ENCODE peak calls at places on chromosomes 11 and 22, in ten cellular contexts. E is fibroblast of pulmonary artery, J is vagina, O is ascending aorta, S is foreskin fibroblast, Z is bronchial epithelial cell, M is GM23338, I is AG04450, B is tibial artery, Q is epithelial cell of esophagus. N is an unnamed sample.

GRCh38 chr11:117824571-117825537 is at the start of gene FXYD2:
- DNase-seq in E (peak), J (no peak), O (peak), S (no peak), Z (peak), M (no peak), I (no peak), B (peak), Q (peak), N (peak)

GRCh38 chr11:25860677-25861445 is 471.1 kb upstream of the ANO3 start:
- DNase-seq in E (peak), J (no peak), O (no peak), S (no peak), Z (peak), M (no peak), I (peak), B (no peak), Q (no peak), N (peak)

GRCh38 chr11:78078218-78079167 is 1.2 kb downstream of the NDUFC2 start:
- DNase-seq in E (no peak), J (no peak), O (no peak), S (no peak), Z (no peak), M (peak), I (no peak), B (no peak), Q (no peak), N (peak)

GRCh38 chr11:60377737-60378136 is 595 bp upstream of the MS4A7 start:
- DNase-seq in E (no peak), J (no peak), O (peak), S (no peak), Z (no peak), M (no peak), I (no peak), B (peak), Q (no peak), N (no peak)

GRCh38 chr11:115623021-115623451 is 118.8 kb upstream of the CADM1 start:
- DNase-seq in E (peak), J (no peak), O (peak), S (peak), Z (peak), M (no peak), I (peak), B (peak), Q (peak), N (peak)

GRCh38 chr11:43825217-43825816 is 55.3 kb upstream of the ALKBH3 start:
- DNase-seq in E (peak), J (no peak), O (no peak), S (no peak), Z (peak), M (peak), I (no peak), B (no peak), Q (peak), N (peak)

GRCh38 chr11:76455331-76455730 is 10.5 kb downstream of the EMSY start:
- DNase-seq in E (peak), J (no peak), O (no peak), S (no peak), Z (no peak), M (peak), I (no peak), B (no peak), Q (no peak), N (no peak)

GRCh38 chr11:125517116-125517804 is 21.2 kb upstream of the FEZ1 start:
- DNase-seq in E (peak), J (no peak), O (no peak), S (peak), Z (no peak), M (peak), I (peak), B (no peak), Q (no peak), N (peak)

GRCh38 chr11:45927684-45928413 is 5.4 kb downstream of the LARGE2 start:
- DNase-seq in E (no peak), J (no peak), O (no peak), S (no peak), Z (no peak), M (no peak), I (no peak), B (peak), Q (no peak), N (no peak)

GRCh38 chr11:2860636-2861035 is 24.9 kb downstream of the CDKN1C start:
- DNase-seq in E (peak), J (no peak), O (no peak), S (no peak), Z (no peak), M (no peak), I (no peak), B (no peak), Q (peak), N (peak)

GRCh38 chr11:67640021-67640757 is 626 bp upstream of the TBX10 start:
- DNase-seq in E (peak), J (no peak), O (no peak), S (peak), Z (peak), M (peak), I (no peak), B (no peak), Q (peak), N (peak)

GRCh38 chr11:102061276-102061675 is 14.0 kb downstream of the CFAP300 start:
- DNase-seq in E (peak), J (no peak), O (no peak), S (no peak), Z (no peak), M (peak), I (no peak), B (no peak), Q (peak), N (peak)

GRCh38 chr11:66100272-66101037 is 30.4 kb downstream of the PACS1 start:
- DNase-seq in E (peak), J (no peak), O (no peak), S (no peak), Z (peak), M (peak), I (no peak), B (peak), Q (peak), N (no peak)

GRCh38 chr11:73376803-73377629 is 817 bp downstream of the RELT start:
- DNase-seq in E (peak), J (no peak), O (peak), S (peak), Z (peak), M (peak), I (no peak), B (peak), Q (peak), N (peak)

GRCh38 chr11:29780756-29781155 is 236.1 kb downstream of the KCNA4 start:
- DNase-seq in E (no peak), J (no peak), O (no peak), S (no peak), Z (no peak), M (peak), I (no peak), B (no peak), Q (no peak), N (no peak)

GRCh38 chr11:534592-535518 is 521 bp downstream of the HRAS start:
- DNase-seq in E (no peak), J (no peak), O (no peak), S (no peak), Z (peak), M (peak), I (no peak), B (peak), Q (peak), N (peak)

GRCh38 chr11:20032577-20033265 is 127.6 kb downstream of the DBX1 start:
- DNase-seq in E (no peak), J (no peak), O (no peak), S (no peak), Z (peak), M (no peak), I (no peak), B (no peak), Q (peak), N (no peak)

GRCh38 chr11:116284930-116285329 is 487.9 kb downstream of the BUD13 start:
- DNase-seq in E (no peak), J (no peak), O (no peak), S (no peak), Z (no peak), M (no peak), I (no peak), B (no peak), Q (no peak), N (no peak)

GRCh38 chr22:21920341-21921183 is 32.1 kb downstream of the PPM1F start:
- DNase-seq in E (no peak), J (no peak), O (no peak), S (no peak), Z (no peak), M (no peak), I (no peak), B (no peak), Q (peak), N (no peak)

GRCh38 chr11:115135936-115136335 is 368.3 kb downstream of the CADM1 start:
- DNase-seq in E (no peak), J (no peak), O (no peak), S (no peak), Z (no peak), M (no peak), I (no peak), B (no peak), Q (no peak), N (no peak)

GRCh38 chr22:19679476-19680099 is 34.7 kb upstream of the SEPTIN5 start:
- DNase-seq in E (no peak), J (no peak), O (peak), S (no peak), Z (peak), M (peak), I (no peak), B (no peak), Q (peak), N (peak)

GRCh38 chr11:34432822-34433221 is 5.9 kb upstream of the CAT start:
- DNase-seq in E (no peak), J (no peak), O (no peak), S (no peak), Z (no peak), M (no peak), I (no peak), B (no peak), Q (no peak), N (no peak)

GRCh38 chr22:36846271-36846670 is 14.5 kb upstream of the NCF4 start:
- DNase-seq in E (no peak), J (no peak), O (no peak), S (no peak), Z (no peak), M (no peak), I (no peak), B (no peak), Q (no peak), N (no peak)

GRCh38 chr11:124900464-124900863 is 2.8 kb upstream of the ROBO4 start:
- DNase-seq in E (peak), J (peak), O (peak), S (peak), Z (peak), M (no peak), I (peak), B (no peak), Q (peak), N (peak)

GRCh38 chr22:19105867-19106802 is 16.1 kb downstream of the DGCR2 start:
- DNase-seq in E (no peak), J (no peak), O (no peak), S (no peak), Z (no peak), M (peak), I (no peak), B (peak), Q (no peak), N (no peak)

GRCh38 chr11:97617031-97617430 is 1227.2 kb downstream of the JRKL start:
- DNase-seq in E (no peak), J (no peak), O (no peak), S (no peak), Z (no peak), M (no peak), I (no peak), B (no peak), Q (no peak), N (no peak)

GRCh38 chr11:123137496-123138270 is 57.4 kb downstream of the CLMP start:
- DNase-seq in E (peak), J (no peak), O (peak), S (peak), Z (no peak), M (peak), I (no peak), B (peak), Q (no peak), N (peak)

GRCh38 chr11:1040428-1041148 is 4.1 kb upstream of the MUC6 start:
- DNase-seq in E (peak), J (no peak), O (no peak), S (no peak), Z (no peak), M (no peak), I (no peak), B (no peak), Q (no peak), N (peak)

GRCh38 chr11:123483058-123483457 is 53.0 kb downstream of the GRAMD1B start:
- DNase-seq in E (peak), J (no peak), O (no peak), S (no peak), Z (peak), M (no peak), I (no peak), B (no peak), Q (peak), N (no peak)

GRCh38 chr11:32002311-32002710 is 88.6 kb upstream of the RCN1 start:
- DNase-seq in E (no peak), J (no peak), O (no peak), S (no peak), Z (no peak), M (no peak), I (no peak), B (no peak), Q (no peak), N (no peak)

GRCh38 chr11:112265659-112266409 is 5.2 kb upstream of the PLET1 start:
- DNase-seq in E (no peak), J (no peak), O (no peak), S (no peak), Z (peak), M (no peak), I (no peak), B (no peak), Q (peak), N (peak)

GRCh38 chr11:75428301-75428724 is 4.7 kb downstream of the KLHL35 start:
- DNase-seq in E (peak), J (no peak), O (peak), S (peak), Z (peak), M (peak), I (peak), B (peak), Q (peak), N (peak)

GRCh38 chr11:7516488-7516887 is 2.7 kb downstream of the PPFIBP2 start:
- DNase-seq in E (no peak), J (no peak), O (no peak), S (no peak), Z (no peak), M (no peak), I (no peak), B (no peak), Q (no peak), N (no peak)

DNA sequence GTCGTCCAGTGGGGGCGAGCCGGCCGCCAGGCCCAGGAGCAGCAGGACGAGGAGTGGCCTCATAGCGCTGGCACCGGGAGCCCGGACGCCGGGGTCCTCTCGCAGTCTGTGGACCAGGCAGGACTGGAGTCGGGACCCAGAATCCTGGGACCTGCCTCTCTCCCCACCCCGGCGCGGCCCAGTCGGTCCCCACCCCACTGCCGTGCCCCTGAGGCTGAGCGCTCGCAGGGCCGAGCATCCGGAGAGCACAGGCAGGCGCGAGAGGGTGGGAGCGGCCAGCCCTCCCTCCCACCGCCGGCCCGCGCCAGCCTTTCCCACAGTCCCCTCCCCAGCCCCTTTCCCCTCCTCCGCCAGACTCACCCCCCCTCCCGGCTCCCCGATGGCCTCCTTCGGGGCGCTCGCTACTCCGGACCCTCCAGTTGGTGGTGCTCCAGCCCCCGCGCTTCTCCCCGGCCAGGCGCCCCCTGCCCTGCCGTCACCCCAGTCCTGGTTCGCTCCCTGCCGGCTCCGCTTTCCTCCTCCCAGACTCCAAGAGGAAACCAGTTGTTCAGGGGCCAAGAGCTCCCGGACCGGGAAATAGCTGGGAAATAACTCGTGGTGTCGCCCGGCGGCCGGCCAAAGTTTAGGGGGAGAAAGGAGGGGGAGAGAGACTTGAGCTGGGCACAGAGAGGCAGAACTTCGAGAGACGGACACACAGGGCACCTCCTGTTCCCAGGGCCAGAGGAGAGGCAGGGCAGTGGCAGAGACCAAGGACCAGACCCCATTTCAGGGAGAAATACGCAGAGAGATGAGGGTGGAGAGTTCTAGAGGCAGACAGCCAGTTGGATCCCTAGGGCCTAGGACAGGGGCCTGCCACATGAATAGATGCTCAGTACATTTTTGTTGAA is at the start of gene C1QTNF5:
- DNase-seq in E (peak), J (no peak), O (peak), S (no peak), Z (no peak), M (peak), I (no peak), B (peak), Q (no peak), N (peak)
- H3K4me3 ChIP-seq in E (peak), J (peak), O (peak), S (peak), Z (peak), M (peak), I (peak), B (peak), Q (peak), N (peak)

GRCh38 chr11:92552942-92553341 is 328.3 kb downstream of the FAT3 start:
- DNase-seq in E (peak), J (no peak), O (no peak), S (no peak), Z (peak), M (no peak), I (no peak), B (no peak), Q (peak), N (peak)
- TF ChIP-seq CTCF in E (peak), J (no peak), O (no peak), S (peak), Z (peak), M (no peak), I (peak), B (no peak), Q (no peak), N (peak)

GRCh38 chr11:94553938-94554337 is 10.2 kb downstream of the FUT4 start:
- DNase-seq in E (peak), J (no peak), O (no peak), S (no peak), Z (peak), M (no peak), I (peak), B (no peak), Q (peak), N (peak)

GRCh38 chr11:94558468-94558867 is 8.7 kb upstream of the PIWIL4 start:
- DNase-seq in E (no peak), J (no peak), O (no peak), S (no peak), Z (no peak), M (no peak), I (no peak), B (no peak), Q (no peak), N (no peak)

GRCh38 chr11:94557391-94557790 is 9.8 kb upstream of the PIWIL4 start:
- DNase-seq in E (no peak), J (no peak), O (no peak), S (no peak), Z (no peak), M (no peak), I (no peak), B (no peak), Q (no peak), N (no peak)

GRCh38 chr11:94558932-94559331 is 8.2 kb upstream of the PIWIL4 start:
- DNase-seq in E (no peak), J (no peak), O (no peak), S (no peak), Z (no peak), M (no peak), I (no peak), B (no peak), Q (no peak), N (no peak)

DNA sequence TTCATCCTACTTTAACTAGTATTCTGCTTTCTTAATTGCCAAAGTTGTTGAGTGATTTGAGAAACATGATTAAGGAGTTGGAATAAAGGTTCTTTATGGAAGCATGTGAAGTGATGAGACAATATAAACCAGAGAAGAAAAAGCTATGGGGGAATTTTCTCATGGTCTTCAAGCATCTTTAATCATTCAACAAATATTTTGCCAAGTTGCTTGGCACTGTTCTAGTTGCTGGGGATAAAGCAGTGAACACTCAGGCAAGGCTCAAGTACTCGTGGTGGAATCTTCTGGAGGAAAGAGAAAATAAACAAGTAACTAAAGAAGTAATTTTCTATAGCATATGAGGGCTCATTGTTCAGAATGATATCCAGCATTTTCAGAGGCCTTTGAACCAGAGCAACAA is 9.2 kb upstream of the PIWIL4 start:
- DNase-seq in E (no peak), J (no peak), O (no peak), S (no peak), Z (no peak), M (no peak), I (no peak), B (no peak), Q (no peak), N (no peak)
- H3K4me3 ChIP-seq in E (no peak), J (no peak), O (no peak), S (no peak), Z (no peak), M (no peak), I (no peak), B (no peak), Q (no peak), N (no peak)

GRCh38 chr11:36069576-36070214 is 125.8 kb downstream of the LDLRAD3 start:
- DNase-seq in E (no peak), J (no peak), O (no peak), S (no peak), Z (peak), M (peak), I (no peak), B (no peak), Q (peak), N (no peak)
- TF ChIP-seq CTCF in E (no peak), J (no peak), O (no peak), S (no peak), Z (peak), M (peak), I (no peak), B (no peak), Q (peak), N (no peak)

GRCh38 chr11:8808226-8808585 is 102.8 kb upstream of the AKIP1 start:
- DNase-seq in E (no peak), J (no peak), O (no peak), S (no peak), Z (no peak), M (no peak), I (no peak), B (no peak), Q (no peak), N (peak)
- H3K4me3 ChIP-seq in E (peak), J (peak), O (peak), S (peak), Z (peak), M (no peak), I (peak), B (peak), Q (peak), N (peak)